ENCODE peak calls at places on chromosomes 5 and 9, in nine cellular contexts. One of them, this sample, is unnamed.

GRCh38 chr9:88523056-88523455 is 11.9 kb upstream of the NXNL2 start:
- DNase-seq in tibial nerve: no peak
- DNase-seq in cardiac muscle cell: peak
- DNase-seq in omental fat pad: no peak
- DNase-seq in transverse colon: no peak
- DNase-seq in HFFc6: peak
- DNase-seq in lower leg skin: no peak
- DNase-seq in WTC11: no peak
- DNase-seq in neural crest cell: no peak
- DNase-seq in this sample: peak

GRCh38 chr5:116564322-116564721 is 10.3 kb downstream of the SEMA6A start:
- DNase-seq in tibial nerve: no peak
- DNase-seq in cardiac muscle cell: no peak
- DNase-seq in omental fat pad: no peak
- DNase-seq in transverse colon: no peak
- DNase-seq in HFFc6: no peak
- DNase-seq in lower leg skin: no peak
- DNase-seq in WTC11: no peak
- DNase-seq in neural crest cell: no peak
- DNase-seq in this sample: no peak

GRCh38 chr9:10045598-10045997 is 567.2 kb downstream of the PTPRD start:
- DNase-seq in tibial nerve: no peak
- DNase-seq in cardiac muscle cell: peak
- DNase-seq in omental fat pad: no peak
- DNase-seq in transverse colon: no peak
- DNase-seq in HFFc6: peak
- DNase-seq in lower leg skin: no peak
- DNase-seq in WTC11: no peak
- DNase-seq in neural crest cell: no peak
- DNase-seq in this sample: peak

GRCh38 chr5:34695275-34696032 is 39.3 kb downstream of the RAI14 start:
- DNase-seq in tibial nerve: no peak
- DNase-seq in cardiac muscle cell: no peak
- DNase-seq in omental fat pad: no peak
- DNase-seq in transverse colon: no peak
- DNase-seq in HFFc6: no peak
- DNase-seq in lower leg skin: no peak
- DNase-seq in WTC11: no peak
- DNase-seq in neural crest cell: no peak
- DNase-seq in this sample: no peak

GRCh38 chr5:138819065-138819464 is 56.1 kb downstream of the LRRTM2 start:
- DNase-seq in tibial nerve: no peak
- DNase-seq in cardiac muscle cell: no peak
- DNase-seq in omental fat pad: no peak
- DNase-seq in transverse colon: no peak
- DNase-seq in HFFc6: no peak
- DNase-seq in lower leg skin: no peak
- DNase-seq in WTC11: no peak
- DNase-seq in neural crest cell: no peak
- DNase-seq in this sample: no peak

GRCh38 chr9:83459830-83460229 is 78.4 kb downstream of the FRMD3 start:
- DNase-seq in tibial nerve: no peak
- DNase-seq in cardiac muscle cell: no peak
- DNase-seq in omental fat pad: no peak
- DNase-seq in transverse colon: no peak
- DNase-seq in HFFc6: no peak
- DNase-seq in lower leg skin: no peak
- DNase-seq in WTC11: no peak
- DNase-seq in neural crest cell: no peak
- DNase-seq in this sample: no peak

GRCh38 chr9:114203410-114204140 is 48.2 kb downstream of the COL27A1 start:
- DNase-seq in tibial nerve: no peak
- DNase-seq in cardiac muscle cell: no peak
- DNase-seq in omental fat pad: no peak
- DNase-seq in transverse colon: no peak
- DNase-seq in HFFc6: peak
- DNase-seq in lower leg skin: no peak
- DNase-seq in WTC11: no peak
- DNase-seq in neural crest cell: no peak
- DNase-seq in this sample: peak

GRCh38 chr5:110726249-110727024 is at the start of gene TMEM232:
- DNase-seq in tibial nerve: no peak
- DNase-seq in cardiac muscle cell: peak
- DNase-seq in omental fat pad: peak
- DNase-seq in transverse colon: peak
- DNase-seq in HFFc6: peak
- DNase-seq in lower leg skin: peak
- DNase-seq in WTC11: peak
- DNase-seq in neural crest cell: peak
- DNase-seq in this sample: peak

GRCh38 chr9:16135916-16136315 is 583.1 kb downstream of the CCDC171 start:
- DNase-seq in tibial nerve: no peak
- DNase-seq in cardiac muscle cell: no peak
- DNase-seq in omental fat pad: no peak
- DNase-seq in transverse colon: no peak
- DNase-seq in HFFc6: no peak
- DNase-seq in lower leg skin: no peak
- DNase-seq in WTC11: no peak
- DNase-seq in neural crest cell: no peak
- DNase-seq in this sample: no peak

GRCh38 chr5:1318659-1319251 is 23.9 kb upstream of the TERT start:
- DNase-seq in tibial nerve: no peak
- DNase-seq in cardiac muscle cell: no peak
- DNase-seq in omental fat pad: no peak
- DNase-seq in transverse colon: peak
- DNase-seq in HFFc6: no peak
- DNase-seq in lower leg skin: no peak
- DNase-seq in WTC11: no peak
- DNase-seq in neural crest cell: no peak
- DNase-seq in this sample: no peak

GRCh38 chr9:137276757-137277328 is 683 bp upstream of the TOR4A start:
- DNase-seq in tibial nerve: peak
- DNase-seq in cardiac muscle cell: peak
- DNase-seq in omental fat pad: no peak
- DNase-seq in transverse colon: peak
- DNase-seq in HFFc6: peak
- DNase-seq in lower leg skin: no peak
- DNase-seq in WTC11: peak
- DNase-seq in neural crest cell: no peak
- DNase-seq in this sample: peak

GRCh38 chr9:134344068-134344820 is 18.0 kb downstream of the RXRA start:
- DNase-seq in tibial nerve: peak
- DNase-seq in cardiac muscle cell: peak
- DNase-seq in omental fat pad: no peak
- DNase-seq in transverse colon: peak
- DNase-seq in HFFc6: no peak
- DNase-seq in lower leg skin: no peak
- DNase-seq in WTC11: peak
- DNase-seq in neural crest cell: no peak
- DNase-seq in this sample: peak

GRCh38 chr9:124350485-124351263 is 64.6 kb downstream of the PSMB7 start:
- DNase-seq in tibial nerve: no peak
- DNase-seq in cardiac muscle cell: no peak
- DNase-seq in omental fat pad: no peak
- DNase-seq in transverse colon: no peak
- DNase-seq in HFFc6: no peak
- DNase-seq in lower leg skin: no peak
- DNase-seq in WTC11: peak
- DNase-seq in neural crest cell: no peak
- DNase-seq in this sample: no peak

GRCh38 chr5:132110930-132111329 is 37.3 kb downstream of the CSF2 start:
- DNase-seq in tibial nerve: no peak
- DNase-seq in cardiac muscle cell: no peak
- DNase-seq in omental fat pad: no peak
- DNase-seq in transverse colon: no peak
- DNase-seq in HFFc6: no peak
- DNase-seq in lower leg skin: no peak
- DNase-seq in WTC11: no peak
- DNase-seq in neural crest cell: no peak
- DNase-seq in this sample: peak

GRCh38 chr5:167582916-167583315 is 708.5 kb upstream of the WWC1 start:
- DNase-seq in tibial nerve: no peak
- DNase-seq in cardiac muscle cell: peak
- DNase-seq in omental fat pad: no peak
- DNase-seq in transverse colon: no peak
- DNase-seq in HFFc6: no peak
- DNase-seq in lower leg skin: no peak
- DNase-seq in WTC11: no peak
- DNase-seq in neural crest cell: no peak
- DNase-seq in this sample: peak

GRCh38 chr5:101018299-101018698 is 115.2 kb upstream of the ST8SIA4 start:
- DNase-seq in tibial nerve: no peak
- DNase-seq in cardiac muscle cell: no peak
- DNase-seq in omental fat pad: no peak
- DNase-seq in transverse colon: no peak
- DNase-seq in HFFc6: no peak
- DNase-seq in lower leg skin: no peak
- DNase-seq in WTC11: no peak
- DNase-seq in neural crest cell: no peak
- DNase-seq in this sample: no peak

GRCh38 chr5:101009758-101010519 is 106.9 kb upstream of the ST8SIA4 start:
- DNase-seq in tibial nerve: no peak
- DNase-seq in cardiac muscle cell: no peak
- DNase-seq in omental fat pad: no peak
- DNase-seq in transverse colon: no peak
- DNase-seq in HFFc6: no peak
- DNase-seq in lower leg skin: no peak
- DNase-seq in WTC11: no peak
- DNase-seq in neural crest cell: no peak
- DNase-seq in this sample: no peak

DNA sequence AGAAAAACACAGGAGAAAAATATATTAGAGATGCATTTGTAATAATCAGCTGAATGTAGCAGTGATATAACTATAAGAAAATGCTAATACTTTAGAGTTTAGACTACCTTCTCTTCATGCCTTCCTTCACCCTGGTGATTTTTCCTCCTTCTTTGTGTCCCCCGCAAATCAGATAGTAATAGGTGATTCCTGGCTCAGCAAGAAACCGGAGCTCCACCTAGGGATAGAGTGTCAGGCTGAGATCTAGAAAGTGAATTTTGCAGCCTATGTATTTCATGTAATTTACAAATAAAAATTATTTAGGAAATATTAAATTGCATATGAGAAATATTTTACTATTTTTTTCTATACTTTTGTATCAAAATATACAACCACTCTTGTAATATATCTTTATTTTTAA is 109.8 kb upstream of the ST8SIA4 start:
- DNase-seq in tibial nerve: no peak
- DNase-seq in cardiac muscle cell: no peak
- DNase-seq in omental fat pad: no peak
- DNase-seq in transverse colon: no peak
- DNase-seq in HFFc6: no peak
- DNase-seq in lower leg skin: no peak
- DNase-seq in WTC11: no peak
- DNase-seq in neural crest cell: no peak
- DNase-seq in this sample: no peak
- TF ChIP-seq CTCF in tibial nerve: no peak
- TF ChIP-seq CTCF in cardiac muscle cell: no peak
- TF ChIP-seq CTCF in omental fat pad: no peak
- TF ChIP-seq CTCF in transverse colon: no peak
- TF ChIP-seq CTCF in HFFc6: no peak
- TF ChIP-seq CTCF in lower leg skin: no peak
- TF ChIP-seq CTCF in WTC11: no peak
- TF ChIP-seq CTCF in neural crest cell: no peak
- TF ChIP-seq CTCF in this sample: no peak

DNA sequence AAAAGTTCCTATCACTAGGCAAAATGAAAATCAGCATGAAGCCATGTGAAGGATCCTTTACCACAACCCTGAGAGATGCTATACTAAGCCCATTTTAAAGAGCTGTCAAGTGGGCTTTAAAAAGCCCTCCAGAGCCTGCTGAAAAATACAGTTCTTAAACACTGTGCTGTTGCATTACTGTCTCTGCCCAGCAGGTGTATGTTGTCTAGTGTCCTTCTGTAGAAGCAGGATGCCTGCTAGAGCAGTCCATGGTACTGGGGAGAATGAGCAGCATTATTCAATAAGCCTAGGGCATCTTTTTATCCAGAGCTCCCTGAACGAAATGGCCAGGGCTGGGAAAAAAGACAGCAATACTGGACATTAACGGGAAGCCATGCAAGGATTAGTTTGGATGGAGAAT is 126.2 kb upstream of the PLCXD3 start:
- DNase-seq in tibial nerve: no peak
- DNase-seq in cardiac muscle cell: peak
- DNase-seq in omental fat pad: no peak
- DNase-seq in transverse colon: no peak
- DNase-seq in HFFc6: peak
- DNase-seq in lower leg skin: no peak
- DNase-seq in WTC11: peak
- DNase-seq in neural crest cell: peak
- DNase-seq in this sample: peak
- TF ChIP-seq CTCF in tibial nerve: no peak
- TF ChIP-seq CTCF in cardiac muscle cell: peak
- TF ChIP-seq CTCF in omental fat pad: no peak
- TF ChIP-seq CTCF in transverse colon: no peak
- TF ChIP-seq CTCF in HFFc6: peak
- TF ChIP-seq CTCF in lower leg skin: no peak
- TF ChIP-seq CTCF in WTC11: peak
- TF ChIP-seq CTCF in neural crest cell: peak
- TF ChIP-seq CTCF in this sample: peak

DNA sequence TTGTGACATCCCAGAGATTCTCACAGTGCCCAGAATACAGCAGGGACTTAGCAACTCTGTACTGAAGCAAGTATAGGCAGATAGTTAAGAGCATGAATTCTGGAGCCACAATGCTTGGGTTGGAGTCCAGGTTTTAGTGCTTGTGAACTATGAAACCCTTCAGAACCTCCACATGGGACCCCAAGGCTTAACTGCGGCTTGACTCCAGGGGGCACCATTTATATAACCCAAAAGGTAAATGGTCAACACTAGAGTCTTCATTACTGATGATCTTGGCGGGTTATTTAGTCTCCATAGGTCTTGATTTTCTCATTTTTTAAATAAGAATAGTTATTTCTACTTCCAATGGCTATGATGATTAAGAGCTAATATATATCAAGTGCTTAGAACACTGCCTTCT is 390.3 kb downstream of the TAF11L14 start:
- DNase-seq in tibial nerve: no peak
- DNase-seq in cardiac muscle cell: no peak
- DNase-seq in omental fat pad: no peak
- DNase-seq in transverse colon: no peak
- DNase-seq in HFFc6: no peak
- DNase-seq in lower leg skin: no peak
- DNase-seq in WTC11: peak
- DNase-seq in neural crest cell: no peak
- DNase-seq in this sample: no peak
- TF ChIP-seq CTCF in tibial nerve: no peak
- TF ChIP-seq CTCF in cardiac muscle cell: no peak
- TF ChIP-seq CTCF in omental fat pad: no peak
- TF ChIP-seq CTCF in transverse colon: no peak
- TF ChIP-seq CTCF in HFFc6: no peak
- TF ChIP-seq CTCF in lower leg skin: no peak
- TF ChIP-seq CTCF in WTC11: no peak
- TF ChIP-seq CTCF in neural crest cell: no peak
- TF ChIP-seq CTCF in this sample: no peak

DNA sequence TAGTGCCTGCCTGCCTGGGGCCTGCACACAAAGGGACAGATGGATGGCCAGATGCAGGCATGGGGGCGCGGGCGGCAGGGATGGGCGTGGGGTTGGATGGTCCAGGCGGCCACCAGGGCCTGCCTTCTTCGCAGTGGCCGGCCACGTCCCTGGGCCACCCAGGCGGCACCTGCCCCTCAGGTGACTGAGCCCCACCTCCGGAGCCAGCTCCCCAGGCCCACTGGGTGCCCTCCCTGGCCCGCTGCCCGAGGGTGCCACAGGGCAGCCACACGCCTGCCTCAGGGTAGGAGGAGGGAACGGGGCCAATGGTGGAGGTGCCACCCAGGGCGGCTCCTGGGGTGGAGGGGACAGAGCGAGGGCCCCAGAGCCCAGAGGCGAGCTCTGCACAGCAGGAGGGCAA is 19.3 kb downstream of the LHX3 start:
- DNase-seq in tibial nerve: no peak
- DNase-seq in cardiac muscle cell: no peak
- DNase-seq in omental fat pad: no peak
- DNase-seq in transverse colon: no peak
- DNase-seq in HFFc6: no peak
- DNase-seq in lower leg skin: no peak
- DNase-seq in WTC11: no peak
- DNase-seq in neural crest cell: no peak
- DNase-seq in this sample: no peak
- TF ChIP-seq CTCF in tibial nerve: no peak
- TF ChIP-seq CTCF in cardiac muscle cell: no peak
- TF ChIP-seq CTCF in omental fat pad: no peak
- TF ChIP-seq CTCF in transverse colon: no peak
- TF ChIP-seq CTCF in HFFc6: no peak
- TF ChIP-seq CTCF in lower leg skin: no peak
- TF ChIP-seq CTCF in WTC11: no peak
- TF ChIP-seq CTCF in neural crest cell: no peak
- TF ChIP-seq CTCF in this sample: no peak

This sample was measured in fibroblast of mammary gland.